ENCODE peak calls at places on chromosome 22, in six cellular contexts. W is cardiac muscle cell, A is IMR-90, O is AG04450, G is ovary, X is HCT116. I is an unnamed sample.

GRCh38 chr22:27670701-27671412 is 130.7 kb downstream of the MN1 start:
- DNase-seq in G (no peak), W (peak), O (no peak), X (peak), A (no peak), I (peak)

GRCh38 chr22:26660961-26661578 is 3.7 kb downstream of the MIAT start:
- DNase-seq in W (no peak), A (no peak), O (no peak), G (no peak), X (no peak), I (no peak)

GRCh38 chr22:26547426-26547825 is 35.2 kb upstream of the TFIP11 start:
- DNase-seq in W (no peak), O (no peak), G (no peak), A (peak), X (no peak), I (no peak)

GRCh38 chr22:42791721-42792452 is 65.2 kb downstream of the ARFGAP3 start:
- DNase-seq in O (no peak), G (peak), X (no peak), W (no peak), A (no peak), I (no peak)

GRCh38 chr22:31140746-31141145 is 438 bp upstream of the PLA2G3 start:
- DNase-seq in W (no peak), O (no peak), X (no peak), A (no peak), G (no peak), I (no peak)

GRCh38 chr22:32623943-32624342 is 149.3 kb downstream of the FBXO7 start:
- DNase-seq in G (peak), O (peak), W (no peak), A (peak), X (no peak), I (no peak)

GRCh38 chr22:41654322-41654721 is 33.2 kb downstream of the XRCC6 start:
- DNase-seq in W (no peak), A (no peak), G (no peak), O (no peak), X (no peak), I (no peak)

GRCh38 chr22:29306830-29307657 is 594 bp downstream of the GAS2L1 start:
- DNase-seq in O (no peak), W (peak), X (no peak), G (peak), A (peak), I (peak)

GRCh38 chr22:31574015-31574670 is 77.8 kb downstream of the SFI1 start:
- DNase-seq in O (no peak), X (no peak), W (no peak), G (peak), A (no peak), I (no peak)

GRCh38 chr22:26942301-26942927 is 285.0 kb downstream of the MIAT start:
- DNase-seq in W (no peak), O (no peak), A (no peak), G (no peak), X (no peak), I (no peak)

GRCh38 chr22:42286205-42286604 is 15.8 kb upstream of the TCF20 start:
- DNase-seq in W (no peak), A (no peak), X (no peak), O (no peak), G (no peak), I (no peak)

GRCh38 chr22:27122561-27122960 is 465.2 kb downstream of the MIAT start:
- DNase-seq in O (no peak), W (no peak), A (no peak), X (no peak), G (no peak), I (no peak)

GRCh38 chr22:43202326-43202725 is 15.4 kb upstream of the TTLL12 start:
- DNase-seq in A (no peak), O (no peak), W (no peak), G (no peak), X (no peak), I (no peak)

GRCh38 chr22:36950797-36951590 is 37.6 kb downstream of the CSF2RB start:
- DNase-seq in W (no peak), X (no peak), A (no peak), O (no peak), G (no peak), I (no peak)

GRCh38 chr22:25970348-25970995 is 198.8 kb upstream of the SEZ6L start:
- DNase-seq in O (no peak), W (peak), A (no peak), G (no peak), X (no peak), I (no peak)

GRCh38 chr22:43183496-43184263 is 3.3 kb downstream of the TTLL12 start:
- DNase-seq in X (no peak), W (no peak), G (no peak), A (peak), O (no peak), I (peak)

GRCh38 chr22:17880468-17880867 is 106.2 kb upstream of the BID start:
- DNase-seq in A (no peak), G (no peak), W (no peak), O (no peak), X (no peak), I (no peak)

GRCh38 chr22:29344137-29344536 is 28.6 kb upstream of the RASL10A start:
- DNase-seq in G (peak), W (peak), X (peak), A (peak), O (no peak), I (peak)

GRCh38 chr22:28788601-28789000 is 11.8 kb downstream of the XBP1 start:
- DNase-seq in O (no peak), A (no peak), W (no peak), X (no peak), G (no peak), I (no peak)

GRCh38 chr22:33923660-33924246 is 3.5 kb upstream of the LARGE1 start:
- DNase-seq in W (peak), G (peak), A (peak), O (peak), X (peak), I (peak)

GRCh38 chr22:38172016-38172431 is 9.6 kb downstream of the PLA2G6 start:
- DNase-seq in O (no peak), A (peak), G (no peak), X (no peak), W (no peak), I (no peak)
- H3K27ac ChIP-seq in O (no peak), A (no peak), G (no peak), X (no peak), W (no peak), I (peak)

GRCh38 chr22:18971321-18971751 is 35.2 kb upstream of the PRODH start:
- DNase-seq in X (no peak), O (no peak), A (no peak), W (no peak), G (no peak), I (no peak)
- H3K4me3 ChIP-seq in X (peak), O (no peak), A (no peak), W (no peak), G (no peak), I (no peak)

DNA sequence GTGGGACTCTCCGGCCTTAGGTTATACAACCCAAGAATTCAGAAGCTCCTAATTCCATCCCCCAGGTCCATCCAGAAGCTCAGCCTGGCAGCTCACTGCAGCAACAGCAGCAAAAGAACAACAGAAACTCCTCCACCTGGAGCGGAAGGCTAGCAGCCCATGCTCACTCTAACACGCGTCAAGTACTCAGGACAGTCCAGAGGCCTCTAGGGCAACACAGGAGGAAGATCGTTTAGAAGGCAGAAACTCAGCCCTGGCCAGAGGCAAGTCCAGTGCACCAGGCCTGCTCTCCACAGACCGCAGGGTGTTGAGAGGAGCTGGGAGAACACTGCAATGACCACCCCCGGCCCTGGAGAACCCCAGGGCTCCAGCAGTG is 17.1 kb downstream of the PLA2G6 start:
- DNase-seq in O (no peak), G (no peak), W (peak), A (no peak), X (no peak), I (no peak)
- H3K27ac ChIP-seq in O (no peak), G (no peak), W (peak), A (no peak), X (peak), I (no peak)

GRCh38 chr22:22733881-22734373 is 89.5 kb downstream of the GGTLC2 start:
- DNase-seq in G (no peak), O (no peak), A (no peak), W (no peak), X (no peak), I (no peak)
- H3K4me3 ChIP-seq in G (no peak), O (no peak), A (no peak), W (no peak), X (no peak), I (no peak)

GRCh38 chr22:49827307-49827852 is 293 bp downstream of the BRD1 start:
- DNase-seq in A (no peak), W (peak), X (no peak), G (no peak), O (no peak), I (no peak)

GRCh38 chr22:49826603-49827306 is 918 bp downstream of the BRD1 start:
- DNase-seq in A (peak), G (peak), X (no peak), O (no peak), W (peak), I (peak)

GRCh38 chr22:49824936-49825335 is 2.7 kb downstream of the BRD1 start:
- DNase-seq in O (no peak), G (no peak), W (no peak), X (no peak), A (no peak), I (no peak)

GRCh38 chr22:49825436-49825835 is 2.2 kb downstream of the BRD1 start:
- DNase-seq in A (peak), W (no peak), X (no peak), G (no peak), O (no peak), I (peak)

GRCh38 chr22:49825944-49826602 is 1.6 kb downstream of the BRD1 start:
- DNase-seq in W (no peak), G (no peak), X (no peak), O (no peak), A (peak), I (peak)
- H3K27ac ChIP-seq in W (no peak), G (peak), X (peak), O (peak), A (peak), I (peak)

GRCh38 chr22:40190501-40190900 is 12.8 kb downstream of the TNRC6B start:
- DNase-seq in A (no peak), X (no peak), W (peak), G (no peak), O (no peak), I (no peak)
- H3K4me3 ChIP-seq in A (no peak), X (no peak), W (no peak), G (no peak), O (no peak), I (no peak)

GRCh38 chr22:46322711-46323110 is 12.8 kb upstream of the TRMU start:
- DNase-seq in X (no peak), G (no peak), O (no peak), A (no peak), W (no peak), I (no peak)

GRCh38 chr22:46319319-46319718 is 16.2 kb upstream of the TRMU start:
- DNase-seq in A (no peak), O (no peak), G (no peak), X (no peak), W (no peak), I (no peak)

GRCh38 chr22:46320166-46320710 is 15.3 kb upstream of the TRMU start:
- DNase-seq in G (no peak), X (no peak), O (no peak), W (no peak), A (no peak), I (no peak)

GRCh38 chr22:46321387-46321775 is 14.1 kb upstream of the TRMU start:
- DNase-seq in A (no peak), O (no peak), X (no peak), W (no peak), G (no peak), I (no peak)

GRCh38 chr22:46320716-46321386 is 14.7 kb upstream of the TRMU start:
- DNase-seq in W (no peak), G (no peak), X (no peak), A (no peak), O (no peak), I (no peak)
- H3K27ac ChIP-seq in W (no peak), G (no peak), X (no peak), A (no peak), O (no peak), I (no peak)

DNA sequence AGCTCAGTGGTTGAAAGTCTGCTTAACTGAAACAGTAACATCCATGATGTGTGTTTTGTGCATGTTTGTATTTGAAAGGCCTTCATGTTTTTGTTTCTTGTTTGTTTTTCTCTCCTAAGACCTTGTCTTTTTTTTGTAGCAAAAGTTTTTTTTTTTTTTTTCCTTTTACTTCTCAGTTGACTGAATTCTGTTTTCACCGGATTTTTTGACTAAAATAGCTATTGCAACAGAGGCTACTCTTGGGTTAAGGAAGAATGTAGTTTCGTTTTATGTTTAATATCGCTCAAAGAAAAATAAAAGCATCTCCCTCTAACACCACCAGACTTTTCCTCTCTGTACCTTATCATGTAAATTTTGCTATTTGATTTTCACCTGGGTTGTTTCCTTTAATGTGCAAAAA is 15.1 kb downstream of the APOL6 start:
- DNase-seq in X (no peak), W (no peak), A (no peak), O (no peak), G (no peak), I (no peak)
- H3K4me3 ChIP-seq in X (no peak), W (no peak), A (no peak), O (no peak), G (peak), I (no peak)

DNA sequence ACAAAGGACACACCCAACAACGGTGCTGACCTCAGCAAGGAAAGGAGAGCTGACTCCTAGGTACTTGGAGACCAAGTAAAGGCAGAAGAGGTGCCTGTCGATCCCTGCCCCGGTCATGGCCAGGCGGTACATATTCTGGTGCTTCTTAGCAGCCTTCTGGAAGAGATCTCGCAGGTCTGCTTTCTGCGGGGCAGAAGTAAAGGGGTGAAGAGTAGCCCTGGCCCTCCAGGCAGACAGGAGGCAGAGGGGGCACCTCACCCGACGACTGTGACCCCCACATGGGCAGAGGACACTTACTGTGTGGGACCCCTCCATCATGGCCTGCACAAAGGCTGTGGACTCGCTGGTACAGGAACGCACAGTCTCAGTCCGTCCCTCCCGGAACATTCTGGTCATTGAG is 7.4 kb downstream of the CPT1B start:
- DNase-seq in A (no peak), X (no peak), O (no peak), G (no peak), W (no peak), I (no peak)
- H3K27ac ChIP-seq in A (no peak), X (no peak), O (no peak), G (no peak), W (no peak), I (no peak)

GRCh38 chr22:47010211-47010610 is 247.8 kb downstream of the TBC1D22A start:
- DNase-seq in G (no peak), A (no peak), O (no peak), X (no peak), W (no peak), I (no peak)
- H3K4me3 ChIP-seq in G (no peak), A (no peak), O (no peak), X (no peak), W (no peak), I (no peak)

I was measured in SJSA1.